ENCODE peak calls at places on chromosomes 7 and 10, in four cellular contexts. K, R, A and M are unnamed samples.

GRCh38 chr7:156464339-156464738 is 176.2 kb upstream of the RNF32 start:
- DNase-seq in R (no peak), A (no peak), K (no peak), M (no peak)

GRCh38 chr7:27147211-27148030 is at the start of gene HOXA6:
- DNase-seq in A (peak), K (peak), R (no peak), M (no peak)

GRCh38 chr7:142428094-142428493 is 170.2 kb upstream of the PRSS58 start:
- DNase-seq in A (no peak), R (no peak), K (no peak), M (no peak)

GRCh38 chr7:151992375-151992774 is 33.1 kb upstream of the GALNT11 start:
- DNase-seq in R (no peak), A (peak), K (no peak), M (peak)

GRCh38 chr10:116143673-116144072 is 129.3 kb downstream of the GFRA1 start:
- DNase-seq in A (no peak), K (no peak), R (no peak), M (no peak)

GRCh38 chr7:151410405-151411390 is 860 bp upstream of the WDR86 start:
- DNase-seq in A (no peak), R (no peak), K (no peak), M (no peak)

GRCh38 chr7:2870471-2870941 is 26.4 kb upstream of the GNA12 start:
- DNase-seq in R (peak), K (peak), A (peak), M (peak)

GRCh38 chr10:128066954-128067382 is 59.3 kb downstream of the MKI67 start:
- DNase-seq in K (no peak), A (no peak), R (no peak), M (no peak)

GRCh38 chr7:67022501-67022900 is 25.9 kb downstream of the TYW1 start:
- DNase-seq in R (no peak), A (no peak), K (peak), M (peak)

GRCh38 chr7:86768967-86769760 is 125.5 kb downstream of the GRM3 start:
- DNase-seq in R (no peak), K (no peak), A (no peak), M (no peak)

GRCh38 chr7:94908204-94909022 is 1.0 kb downstream of the PPP1R9A start:
- DNase-seq in K (peak), A (peak), R (peak), M (peak)

GRCh38 chr7:151830121-151830815 is 46.6 kb downstream of the PRKAG2 start:
- DNase-seq in K (no peak), A (no peak), R (no peak), M (no peak)

GRCh38 chr7:32204361-32205018 is 134.3 kb upstream of the PDE1C start:
- DNase-seq in A (peak), K (peak), R (peak), M (peak)

GRCh38 chr7:1557771-1558170 is 1.8 kb upstream of the TMEM184A start:
- DNase-seq in K (no peak), A (no peak), R (no peak), M (no peak)

GRCh38 chr10:112182808-112183328 is 697 bp downstream of the GPAM start:
- DNase-seq in R (no peak), A (no peak), K (no peak), M (no peak)

GRCh38 chr10:121617176-121617575 is 18.9 kb upstream of the FGFR2 start:
- DNase-seq in A (no peak), R (no peak), K (no peak), M (no peak)

GRCh38 chr10:11088709-11089108 is 71.0 kb downstream of the CELF2 start:
- DNase-seq in K (no peak), R (no peak), A (no peak), M (no peak)

GRCh38 chr7:57354195-57354594 is 95.8 kb upstream of the ZNF716 start:
- DNase-seq in R (no peak), K (no peak), A (no peak), M (no peak)

GRCh38 chr7:92848854-92849745 is 12.7 kb upstream of the CDK6 start:
- DNase-seq in A (no peak), K (no peak), R (no peak), M (no peak)

GRCh38 chr10:122072491-122072890 is 83.5 kb downstream of the TACC2 start:
- DNase-seq in R (no peak), K (no peak), A (no peak), M (no peak)

GRCh38 chr7:77367976-77368375 is 48.2 kb downstream of the GSAP start:
- DNase-seq in A (no peak), R (no peak), K (no peak), M (no peak)

GRCh38 chr7:44286182-44286617 is 39.2 kb downstream of the CAMK2B start:
- DNase-seq in A (peak), K (no peak), R (no peak), M (no peak)

GRCh38 chr7:50359995-50360925 is 55.7 kb downstream of the IKZF1 start:
- DNase-seq in K (no peak), A (no peak), R (no peak), M (peak)

GRCh38 chr7:50868426-50869100 is 85.9 kb upstream of the GRB10 start:
- DNase-seq in R (no peak), K (no peak), A (no peak), M (peak)

DNA sequence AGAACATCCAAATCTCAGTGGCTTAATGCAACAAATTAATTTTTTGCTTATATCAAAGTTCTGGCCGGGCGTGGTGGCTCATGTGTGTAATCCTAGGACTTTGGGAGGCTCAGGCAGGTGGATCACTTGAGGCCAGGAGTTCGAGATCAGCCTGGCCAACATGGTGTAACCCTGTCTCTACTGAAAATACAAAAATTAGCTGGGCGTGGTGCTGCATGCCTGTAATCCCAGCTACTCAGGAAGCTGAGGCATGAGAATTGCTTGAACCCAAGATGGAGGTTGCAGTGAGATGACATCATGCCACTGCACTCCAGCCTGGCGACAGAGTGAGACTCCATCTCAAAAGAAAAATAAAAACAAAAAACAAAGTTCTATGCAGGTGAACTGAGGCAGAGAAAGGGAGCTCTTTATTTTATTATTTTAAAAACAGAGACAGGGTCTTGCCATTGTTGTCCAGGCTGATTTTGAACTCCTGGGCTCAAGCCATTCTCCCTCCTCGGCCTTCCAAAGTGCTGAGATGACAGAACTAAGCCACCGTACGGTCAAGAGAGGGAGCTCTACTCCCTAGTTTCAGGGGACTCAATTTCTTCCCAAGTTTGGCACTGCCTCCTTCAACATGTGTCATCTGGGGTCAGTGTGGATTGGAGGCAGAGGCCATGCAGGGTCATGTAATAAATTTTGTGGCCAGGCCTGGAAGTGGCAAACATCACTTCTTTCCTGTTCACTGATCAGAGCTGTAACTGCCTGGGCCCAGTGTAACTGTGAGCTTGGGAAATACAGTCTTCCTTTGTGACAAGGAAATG is 2.4 kb downstream of the ADCK2 start:
- DNase-seq in K (peak), A (peak), R (peak), M (peak)
- TF ChIP-seq CTCF in K (peak), A (peak), R (peak), M (peak)

GRCh38 chr7:134567368-134567767 is 18.5 kb downstream of the AKR1B15 start:
- DNase-seq in K (no peak), A (no peak), R (no peak), M (no peak)

GRCh38 chr7:134574322-134574721 is 25.4 kb downstream of the AKR1B15 start:
- DNase-seq in K (no peak), R (no peak), A (no peak), M (no peak)

GRCh38 chr7:134565643-134566136 is 16.8 kb downstream of the AKR1B15 start:
- DNase-seq in A (no peak), K (peak), R (peak), M (peak)

GRCh38 chr7:134571746-134572461 is 23.0 kb downstream of the AKR1B15 start:
- DNase-seq in K (no peak), R (no peak), A (no peak), M (no peak)

DNA sequence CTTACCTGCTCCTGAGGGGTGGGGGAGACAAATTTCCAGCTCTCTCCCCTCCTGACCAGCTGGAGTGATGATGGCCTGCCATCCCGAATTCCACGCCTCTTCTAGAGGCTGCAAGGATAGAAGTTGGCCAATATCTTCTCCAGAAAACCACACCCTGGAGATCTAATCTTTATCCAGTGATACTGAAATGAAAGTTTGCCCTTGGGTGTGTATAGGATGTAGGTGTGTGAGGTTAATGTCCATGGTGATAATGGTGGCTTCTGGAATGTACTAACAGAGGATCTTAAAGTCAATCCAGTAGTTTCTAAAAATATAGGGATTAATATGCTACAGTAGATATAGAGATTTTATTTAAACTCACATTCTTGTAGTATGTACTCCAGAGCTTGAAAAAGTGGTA is 22.2 kb downstream of the AKR1B15 start:
- DNase-seq in A (no peak), R (no peak), K (no peak), M (no peak)
- H3K4me3 ChIP-seq in A (no peak), R (no peak), K (no peak), M (no peak)

GRCh38 chr10:95290801-95291633 is at the start of gene PDLIM1:
- DNase-seq in K (peak), A (peak), R (peak), M (peak)
- TF ChIP-seq CTCF in K (no peak), A (peak), R (no peak), M (no peak)

GRCh38 chr7:25893436-25893835 is 258.6 kb upstream of the NFE2L3 start:
- DNase-seq in K (no peak), A (no peak), R (no peak), M (no peak)
- H3K4me3 ChIP-seq in K (peak), A (no peak), R (peak), M (no peak)

DNA sequence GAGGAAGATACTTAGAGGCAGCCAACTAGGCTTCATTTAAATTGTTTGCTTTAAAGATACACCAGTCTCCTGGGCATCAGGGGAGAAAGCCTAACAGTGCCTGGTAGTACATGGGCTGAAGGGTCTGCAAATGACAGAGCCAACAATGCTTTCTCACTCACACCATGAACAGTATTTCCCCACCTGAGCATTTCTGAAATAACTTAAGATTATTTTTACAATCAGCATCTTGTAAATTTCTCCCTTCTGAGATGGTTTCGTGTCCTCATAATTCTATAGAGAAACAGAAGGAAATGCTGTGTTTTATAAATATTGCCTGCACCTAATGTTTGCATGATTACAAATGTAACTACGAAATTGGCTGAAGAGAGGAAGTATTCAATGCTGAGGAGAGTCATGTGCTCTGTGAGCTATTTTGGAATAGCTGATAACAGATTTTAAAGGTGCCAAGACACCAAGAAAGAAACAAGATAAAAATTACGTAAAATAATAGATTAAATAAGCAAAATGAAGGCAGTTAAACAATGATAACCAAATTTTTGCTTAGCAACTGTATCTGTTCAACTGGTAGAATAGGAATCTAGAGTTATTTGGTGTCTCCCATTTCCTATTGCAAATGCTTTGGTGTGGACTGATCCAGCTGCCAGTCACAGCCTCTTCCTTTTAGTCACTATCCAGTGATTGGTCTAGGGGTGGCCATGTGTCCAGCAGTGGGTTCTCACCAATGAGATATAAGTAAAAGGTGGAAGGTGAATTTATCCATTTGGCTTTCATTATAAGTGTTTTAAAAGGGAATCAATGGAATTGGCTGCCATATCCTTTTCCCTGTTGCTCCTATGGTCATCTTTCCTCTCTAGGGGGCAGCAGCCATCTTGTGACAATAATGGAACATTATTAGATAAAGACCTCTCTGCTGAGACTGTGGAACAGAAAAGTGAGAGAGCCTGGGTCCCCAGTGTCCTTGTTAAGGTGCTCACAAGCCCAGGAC is 167.9 kb upstream of the SLC26A5 start:
- DNase-seq in R (no peak), A (no peak), K (peak), M (peak)
- TF ChIP-seq CTCF in R (peak), A (no peak), K (peak), M (peak)

GRCh38 chr10:125161570-125162139 is 1.3 kb upstream of the CTBP2 start:
- DNase-seq in K (peak), R (no peak), A (no peak), M (peak)

GRCh38 chr10:125160856-125161569 is 650 bp upstream of the CTBP2 start:
- DNase-seq in K (peak), R (peak), A (peak), M (peak)

GRCh38 chr10:125164421-125164820 is 4.1 kb upstream of the CTBP2 start:
- DNase-seq in A (no peak), R (no peak), K (no peak), M (no peak)

GRCh38 chr10:125163803-125164202 is 3.4 kb upstream of the CTBP2 start:
- DNase-seq in A (no peak), K (no peak), R (no peak), M (no peak)

GRCh38 chr10:125162181-125162906 is 2.0 kb upstream of the CTBP2 start:
- DNase-seq in A (peak), R (no peak), K (no peak), M (no peak)
- H3K4me3 ChIP-seq in A (no peak), R (peak), K (peak), M (peak)

GRCh38 chr7:155410436-155410835 is 47.5 kb upstream of the EN2 start:
- DNase-seq in R (no peak), A (no peak), K (no peak), M (no peak)

GRCh38 chr7:155411718-155412415 is 46.1 kb upstream of the EN2 start:
- DNase-seq in K (no peak), R (no peak), A (no peak), M (no peak)

GRCh38 chr7:155415093-155415492 is 42.8 kb upstream of the EN2 start:
- DNase-seq in K (no peak), R (no peak), A (no peak), M (no peak)

GRCh38 chr7:155414508-155414907 is 43.4 kb upstream of the EN2 start:
- DNase-seq in A (no peak), R (no peak), K (no peak), M (no peak)

GRCh38 chr7:155412416-155413253 is 45.3 kb upstream of the EN2 start:
- DNase-seq in R (no peak), K (peak), A (peak), M (peak)
- TF ChIP-seq CTCF in R (peak), K (peak), A (peak), M (peak)

GRCh38 chr7:23247101-23247601 is 576 bp downstream of the GPNMB start:
- DNase-seq in R (no peak), K (no peak), A (no peak), M (peak)
- H3K4me3 ChIP-seq in R (peak), K (peak), A (no peak), M (peak)